ENCODE peak calls at places on chromosomes 6 and 20, in five cellular contexts. One of them, this sample, is unnamed.

GRCh38 chr20:50169329-50169823 is 15.9 kb upstream of the PEDS1 start:
- DNase-seq in KG1: peak; percentile 83
- DNase-seq in IMR-90: peak; percentile 76
- DNase-seq in lower leg skin: peak; percentile 87
- DNase-seq in GM03348: peak; percentile 76
- DNase-seq in this sample: peak; percentile 77

GRCh38 chr6:170172825-170173231 is 118.0 kb downstream of the DLL1 start:
- DNase-seq in KG1: no peak
- DNase-seq in IMR-90: no peak
- DNase-seq in lower leg skin: no peak
- DNase-seq in GM03348: no peak
- DNase-seq in this sample: no peak

GRCh38 chr20:19858972-19859371 is 100.9 kb downstream of the RIN2 start:
- DNase-seq in KG1: no peak
- DNase-seq in IMR-90: peak; percentile 33
- DNase-seq in lower leg skin: no peak
- DNase-seq in GM03348: peak; percentile 44
- DNase-seq in this sample: peak; percentile 94

GRCh38 chr6:103570431-103570830 is 1289.3 kb downstream of the HACE1 start:
- DNase-seq in KG1: no peak
- DNase-seq in IMR-90: no peak
- DNase-seq in lower leg skin: no peak
- DNase-seq in GM03348: no peak
- DNase-seq in this sample: no peak

GRCh38 chr6:32973934-32974333 is 5.5 kb downstream of the BRD2 start:
- DNase-seq in KG1: no peak
- DNase-seq in IMR-90: peak; percentile 66
- DNase-seq in lower leg skin: no peak
- DNase-seq in GM03348: peak; percentile 72
- DNase-seq in this sample: peak; percentile 73

GRCh38 chr6:148629197-148629909 is 117.5 kb upstream of the UST start:
- DNase-seq in KG1: no peak
- DNase-seq in IMR-90: peak; percentile 44
- DNase-seq in lower leg skin: no peak
- DNase-seq in GM03348: peak; percentile 81
- DNase-seq in this sample: peak; percentile 29

GRCh38 chr6:89985744-89986493 is 91.7 kb downstream of the GJA10 start:
- DNase-seq in KG1: no peak
- DNase-seq in IMR-90: peak; percentile 96
- DNase-seq in lower leg skin: no peak
- DNase-seq in GM03348: peak; percentile 80
- DNase-seq in this sample: peak; percentile 96

GRCh38 chr6:32865724-32866443 is 11.9 kb downstream of the PSMB9 start:
- DNase-seq in KG1: no peak
- DNase-seq in IMR-90: no peak
- DNase-seq in lower leg skin: no peak
- DNase-seq in GM03348: no peak
- DNase-seq in this sample: no peak

GRCh38 chr6:3031857-3032256 is 32.2 kb downstream of the NQO2 start:
- DNase-seq in KG1: no peak
- DNase-seq in IMR-90: no peak
- DNase-seq in lower leg skin: no peak
- DNase-seq in GM03348: no peak
- DNase-seq in this sample: no peak

GRCh38 chr20:51341581-51341980 is 200.9 kb downstream of the NFATC2 start:
- DNase-seq in KG1: no peak
- DNase-seq in IMR-90: peak; percentile 72
- DNase-seq in lower leg skin: no peak
- DNase-seq in GM03348: peak; percentile 20
- DNase-seq in this sample: peak; percentile 56

GRCh38 chr20:11901127-11901526 is 16.6 kb upstream of the BTBD3 start:
- DNase-seq in KG1: no peak
- DNase-seq in IMR-90: peak; percentile 90
- DNase-seq in lower leg skin: no peak
- DNase-seq in GM03348: peak; percentile 81
- DNase-seq in this sample: peak; percentile 91

GRCh38 chr6:154852700-154853099 is 119.5 kb downstream of the SCAF8 start:
- DNase-seq in KG1: no peak
- DNase-seq in IMR-90: peak; percentile 84
- DNase-seq in lower leg skin: no peak
- DNase-seq in GM03348: no peak
- DNase-seq in this sample: peak; percentile 71

GRCh38 chr20:4946585-4947378 is 54.5 kb downstream of the SLC23A2 start:
- DNase-seq in KG1: no peak
- DNase-seq in IMR-90: no peak
- DNase-seq in lower leg skin: no peak
- DNase-seq in GM03348: no peak
- DNase-seq in this sample: peak; percentile 23

GRCh38 chr6:121620002-121620740 is 184.7 kb downstream of the GJA1 start:
- DNase-seq in KG1: no peak
- DNase-seq in IMR-90: no peak
- DNase-seq in lower leg skin: no peak
- DNase-seq in GM03348: no peak
- DNase-seq in this sample: no peak

GRCh38 chr6:33610779-33611421 is 10.2 kb upstream of the ITPR3 start:
- DNase-seq in KG1: no peak
- DNase-seq in IMR-90: no peak
- DNase-seq in lower leg skin: no peak
- DNase-seq in GM03348: no peak
- DNase-seq in this sample: no peak

GRCh38 chr6:137588472-137588871 is 94.3 kb upstream of the OLIG3 start:
- DNase-seq in KG1: no peak
- DNase-seq in IMR-90: no peak
- DNase-seq in lower leg skin: no peak
- DNase-seq in GM03348: no peak
- DNase-seq in this sample: no peak

GRCh38 chr6:73134588-73134987 is 90.7 kb downstream of the KHDC1L start:
- DNase-seq in KG1: no peak
- DNase-seq in IMR-90: peak; percentile 34
- DNase-seq in lower leg skin: no peak
- DNase-seq in GM03348: peak; percentile 12
- DNase-seq in this sample: peak; percentile 38

GRCh38 chr6:151437401-151437800 is 14.5 kb downstream of the RMND1 start:
- DNase-seq in KG1: no peak
- DNase-seq in IMR-90: peak; percentile 51
- DNase-seq in lower leg skin: no peak
- DNase-seq in GM03348: peak; percentile 12
- DNase-seq in this sample: peak; percentile 46

GRCh38 chr20:34983995-34984735 is 28.5 kb downstream of the MYH7B start:
- DNase-seq in KG1: no peak
- DNase-seq in IMR-90: no peak
- DNase-seq in lower leg skin: no peak
- DNase-seq in GM03348: no peak
- DNase-seq in this sample: no peak

GRCh38 chr6:159953091-159953581 is 15.7 kb upstream of the IGF2R start:
- DNase-seq in KG1: no peak
- DNase-seq in IMR-90: peak; percentile 73
- DNase-seq in lower leg skin: no peak
- DNase-seq in GM03348: peak; percentile 47
- DNase-seq in this sample: peak; percentile 61

GRCh38 chr6:2111162-2111677 is 134.2 kb downstream of the GMDS start:
- DNase-seq in KG1: no peak
- DNase-seq in IMR-90: peak; percentile 89
- DNase-seq in lower leg skin: no peak
- DNase-seq in GM03348: peak; percentile 69
- DNase-seq in this sample: peak; percentile 45

GRCh38 chr6:117493470-117493869 is 11.0 kb downstream of the DCBLD1 start:
- DNase-seq in KG1: no peak
- DNase-seq in IMR-90: no peak
- DNase-seq in lower leg skin: no peak
- DNase-seq in GM03348: no peak
- DNase-seq in this sample: no peak

GRCh38 chr6:134551245-134551960 is 233.5 kb upstream of the SGK1 start:
- DNase-seq in KG1: no peak
- DNase-seq in IMR-90: peak; percentile 90
- DNase-seq in lower leg skin: no peak
- DNase-seq in GM03348: peak; percentile 60
- DNase-seq in this sample: peak; percentile 95

GRCh38 chr6:140623498-140623897 is 1249.0 kb upstream of the CITED2 start:
- DNase-seq in KG1: no peak
- DNase-seq in IMR-90: peak; percentile 93
- DNase-seq in lower leg skin: no peak
- DNase-seq in GM03348: peak; percentile 46
- DNase-seq in this sample: peak; percentile 89

GRCh38 chr6:161344640-161345039 is 70.8 kb upstream of the AGPAT4 start:
- DNase-seq in KG1: no peak
- DNase-seq in IMR-90: no peak
- DNase-seq in lower leg skin: no peak
- DNase-seq in GM03348: no peak
- DNase-seq in this sample: no peak

GRCh38 chr20:50301165-50301564 is 110.5 kb downstream of the CEBPB start:
- DNase-seq in KG1: no peak
- DNase-seq in IMR-90: no peak
- DNase-seq in lower leg skin: no peak
- DNase-seq in GM03348: no peak
- DNase-seq in this sample: no peak